ENCODE peak calls at places on chromosome 21, in four cellular contexts. G is WTC11, H is GM12878, L is HepG2. Z is an unnamed sample.

GRCh38 chr21:18608226-18608625 is 204.6 kb upstream of the TMPRSS15 start:
- DNase-seq in G (no peak), H (no peak), L (no peak), Z (no peak)

GRCh38 chr21:9839011-9839661 is 682.2 kb upstream of the TPTE start:
- DNase-seq in G (no peak), H (no peak), L (no peak), Z (peak)

GRCh38 chr21:18493420-18493819 is 89.8 kb upstream of the TMPRSS15 start:
- DNase-seq in G (no peak), H (no peak), L (no peak), Z (no peak)

GRCh38 chr21:28018741-28019669 is 973.7 kb downstream of the LTN1 start:
- DNase-seq in G (peak), H (no peak), L (no peak), Z (no peak)

GRCh38 chr21:25565272-25566199 is 41.7 kb downstream of the MRPL39 start:
- DNase-seq in G (no peak), H (no peak), L (no peak), Z (no peak)

GRCh38 chr21:43880111-43880985 is 15.3 kb downstream of the AGPAT3 start:
- DNase-seq in G (no peak), H (no peak), L (no peak), Z (no peak)

GRCh38 chr21:43892984-43893535 is 28.0 kb downstream of the AGPAT3 start:
- DNase-seq in G (no peak), H (peak), L (no peak), Z (peak)

GRCh38 chr21:42892582-42892930 is 553 bp upstream of the NDUFV3 start:
- DNase-seq in G (no peak), H (no peak), L (peak), Z (no peak)

GRCh38 chr21:21714396-21714795 is 716.2 kb downstream of the NCAM2 start:
- DNase-seq in G (no peak), H (no peak), L (no peak), Z (no peak)

GRCh38 chr21:44448651-44449131 is 6.6 kb upstream of the LRRC3 start:
- DNase-seq in G (no peak), H (no peak), L (peak), Z (no peak)

GRCh38 chr21:36636439-36636838 is 62.5 kb upstream of the SIM2 start:
- DNase-seq in G (no peak), H (no peak), L (no peak), Z (no peak)

GRCh38 chr21:18759751-18760161 is 356.2 kb upstream of the TMPRSS15 start:
- DNase-seq in G (no peak), H (no peak), L (no peak), Z (no peak)

GRCh38 chr21:14270631-14271030 is 54.7 kb downstream of the RBM11 start:
- DNase-seq in G (no peak), H (no peak), L (no peak), Z (no peak)

GRCh38 chr21:25911730-25912401 is 177.1 kb downstream of the GABPA start:
- DNase-seq in G (no peak), H (no peak), L (no peak), Z (no peak)

GRCh38 chr21:44085491-44086321 is 21.5 kb upstream of the PWP2 start:
- DNase-seq in G (no peak), H (no peak), L (no peak), Z (no peak)

GRCh38 chr21:15050588-15051377 is 14.0 kb downstream of the NRIP1 start:
- DNase-seq in G (peak), H (no peak), L (no peak), Z (no peak)

GRCh38 chr21:30981403-30981802 is 56.9 kb downstream of the KRTAP19-8 start:
- DNase-seq in G (peak), H (no peak), L (no peak), Z (no peak)

GRCh38 chr21:17491716-17492414 is 21.0 kb upstream of the CXADR start:
- DNase-seq in G (no peak), H (no peak), L (no peak), Z (no peak)

GRCh38 chr21:43778469-43779335 is 2.6 kb upstream of the CSTB start:
- DNase-seq in G (no peak), H (no peak), L (no peak), Z (peak)

GRCh38 chr21:43951911-43952703 is 60.0 kb upstream of the TRAPPC10 start:
- DNase-seq in G (no peak), H (no peak), L (no peak), Z (no peak)

GRCh38 chr21:19440792-19441494 is 1037.4 kb upstream of the TMPRSS15 start:
- DNase-seq in G (no peak), H (no peak), L (no peak), Z (peak)

GRCh38 chr21:31284797-31285397 is 59.2 kb downstream of the TIAM1 start:
- DNase-seq in G (no peak), H (no peak), L (no peak), Z (no peak)

GRCh38 chr21:20108976-20109375 is 889.2 kb upstream of the NCAM2 start:
- DNase-seq in G (no peak), H (no peak), L (no peak), Z (no peak)

GRCh38 chr21:40704141-40704540 is 142.8 kb downstream of the DSCAM start:
- DNase-seq in G (no peak), H (no peak), L (no peak), Z (no peak)

GRCh38 chr21:38859852-38860251 is 54.1 kb downstream of the ETS2 start:
- DNase-seq in G (no peak), H (no peak), L (no peak), Z (no peak)

GRCh38 chr21:40333731-40334130 is 466.5 kb downstream of the PCP4 start:
- DNase-seq in G (no peak), H (no peak), L (no peak), Z (no peak)

GRCh38 chr21:9837946-9838801 is 683.2 kb upstream of the TPTE start:
- DNase-seq in G (no peak), H (no peak), L (no peak), Z (peak)

GRCh38 chr21:19340303-19340702 is 936.7 kb upstream of the TMPRSS15 start:
- DNase-seq in G (no peak), H (no peak), L (no peak), Z (no peak)

GRCh38 chr21:39048064-39048463 is 135.2 kb downstream of the PSMG1 start:
- DNase-seq in G (peak), H (no peak), L (peak), Z (no peak)

GRCh38 chr21:39805983-39806382 is 61.0 kb downstream of the IGSF5 start:
- DNase-seq in G (no peak), H (no peak), L (no peak), Z (no peak)

GRCh38 chr21:43809346-43809799 is 20.0 kb downstream of the RRP1 start:
- DNase-seq in G (no peak), H (no peak), L (no peak), Z (no peak)

GRCh38 chr21:25307489-25307888 is 299.8 kb downstream of the MRPL39 start:
- DNase-seq in G (no peak), H (no peak), L (no peak), Z (no peak)

GRCh38 chr21:44012474-44013379 is 618 bp downstream of the TRAPPC10 start:
- DNase-seq in G (peak), H (peak), L (peak), Z (peak)

DNA sequence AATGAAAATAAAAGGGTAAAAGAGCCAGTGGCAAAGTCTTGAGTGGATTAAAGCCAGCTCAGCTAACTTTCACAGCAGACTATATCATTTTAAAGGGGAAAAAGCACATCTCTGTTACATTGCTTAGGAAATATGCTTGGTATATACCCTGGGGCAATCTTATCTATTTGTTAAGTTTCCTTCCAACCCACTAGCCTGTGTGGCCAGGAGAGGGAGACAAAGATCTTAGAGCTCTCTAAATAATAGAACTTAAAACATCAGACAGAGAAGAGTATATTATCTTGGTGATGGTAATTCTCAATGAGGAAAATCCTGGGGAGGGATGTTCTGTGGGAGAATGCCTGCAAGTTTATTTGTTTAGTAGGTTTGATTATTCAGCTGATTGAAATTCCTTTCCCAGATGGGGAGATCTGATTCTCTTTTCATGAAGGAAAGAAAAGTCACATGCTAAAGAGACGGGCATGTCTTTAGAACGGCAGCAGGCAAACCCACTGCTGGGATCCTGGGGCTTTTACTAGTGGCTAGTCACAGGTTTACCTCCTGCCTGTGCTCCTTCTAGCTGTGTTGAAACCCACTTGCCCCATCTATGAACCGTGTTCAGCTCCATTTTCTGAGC is 3.6 kb downstream of the KCNE2 start:
- DNase-seq in G (peak), H (no peak), L (peak), Z (no peak)
- TF ChIP-seq ETV6 in G (no peak), H (no peak), L (no peak), Z (no peak)

DNA sequence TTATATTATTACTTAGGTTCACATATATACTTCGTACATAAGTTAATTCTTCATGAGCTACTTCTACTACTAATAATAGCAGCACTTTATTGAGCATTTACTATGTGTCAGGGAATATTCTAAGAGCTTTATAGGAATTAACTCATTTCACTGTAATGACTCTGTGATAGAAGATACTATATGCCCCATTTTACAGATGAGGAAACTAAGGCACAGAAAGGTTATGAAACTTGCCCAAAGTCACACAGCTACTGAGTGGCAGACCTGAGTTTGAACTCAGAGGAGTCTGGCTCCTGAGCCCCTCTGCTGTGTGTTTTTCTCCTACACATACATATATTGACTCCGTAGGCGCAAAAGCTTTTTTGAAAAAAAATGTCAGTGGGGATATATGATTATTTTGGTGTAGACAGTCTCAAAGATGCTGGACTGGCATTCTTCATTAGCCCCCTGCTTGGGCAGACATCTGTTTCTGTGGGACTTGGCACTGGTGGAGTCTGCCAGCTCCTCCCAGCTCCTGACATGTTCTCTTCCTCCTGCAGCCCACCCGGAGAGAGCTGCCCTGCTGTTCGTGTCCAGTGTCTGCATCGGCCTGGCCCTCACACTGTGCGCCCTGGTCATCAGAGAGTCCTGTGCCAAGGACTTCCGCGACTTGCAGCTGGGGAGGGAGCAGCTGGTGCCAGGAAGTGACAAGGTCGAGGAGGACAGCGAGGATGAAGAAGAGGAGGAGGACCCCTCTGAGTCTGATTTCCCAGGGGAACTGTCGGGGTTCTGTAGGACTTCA is 70.9 kb downstream of the TCP10L start:
- DNase-seq in G (no peak), H (no peak), L (no peak), Z (no peak)
- TF ChIP-seq ETV6 in G (no peak), H (no peak), L (no peak), Z (no peak)

GRCh38 chr21:29232601-29233541 is 65.9 kb upstream of the BACH1 start:
- DNase-seq in G (no peak), H (no peak), L (no peak), Z (no peak)

GRCh38 chr21:29230541-29231275 is 68.0 kb upstream of the BACH1 start:
- DNase-seq in G (no peak), H (no peak), L (no peak), Z (no peak)

GRCh38 chr21:29231781-29232548 is 66.8 kb upstream of the BACH1 start:
- DNase-seq in G (no peak), H (no peak), L (no peak), Z (no peak)

GRCh38 chr21:29235714-29236197 is 63.0 kb upstream of the BACH1 start:
- DNase-seq in G (no peak), H (peak), L (no peak), Z (no peak)

GRCh38 chr21:29233611-29234540 is 64.8 kb upstream of the BACH1 start:
- DNase-seq in G (no peak), H (peak), L (no peak), Z (no peak)
- TF ChIP-seq ETV6 in G (no peak), H (no peak), L (no peak), Z (no peak)

GRCh38 chr21:37819372-37819771 is 96.9 kb downstream of the KCNJ6 start:
- DNase-seq in G (no peak), H (no peak), L (no peak), Z (no peak)

GRCh38 chr21:37811711-37812110 is 104.5 kb downstream of the KCNJ6 start:
- DNase-seq in G (no peak), H (no peak), L (no peak), Z (no peak)

GRCh38 chr21:37817242-37817641 is 99.0 kb downstream of the KCNJ6 start:
- DNase-seq in G (no peak), H (no peak), L (no peak), Z (no peak)

DNA sequence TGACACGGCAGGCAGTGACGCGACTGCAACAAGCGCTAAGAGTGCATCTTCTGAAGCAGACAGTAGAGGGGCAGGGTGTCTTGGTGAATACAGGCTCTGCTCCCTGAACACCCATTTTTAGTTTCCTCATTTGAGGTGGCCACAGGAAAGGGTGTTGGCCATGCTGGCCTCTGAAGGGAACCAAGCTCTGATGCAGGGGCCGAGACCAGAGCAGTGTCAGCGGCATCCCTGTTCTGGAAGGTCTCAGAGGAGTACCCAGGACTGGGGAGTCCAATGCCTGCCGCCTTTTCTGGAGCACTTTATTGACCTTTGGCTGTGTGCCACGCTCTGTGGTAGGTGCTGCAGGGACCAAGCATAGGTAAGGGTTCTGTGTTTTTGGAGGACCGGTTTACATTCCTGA is 100.4 kb downstream of the KCNJ6 start:
- DNase-seq in G (no peak), H (no peak), L (no peak), Z (no peak)
- TF ChIP-seq ETV6 in G (no peak), H (no peak), L (no peak), Z (no peak)

GRCh38 chr21:35202431-35202830 is 153.3 kb upstream of the RUNX1 start:
- DNase-seq in G (no peak), H (no peak), L (no peak), Z (no peak)
- TF ChIP-seq ETV6 in G (no peak), H (no peak), L (no peak), Z (no peak)

GRCh38 chr21:45957551-45957950 is 24.0 kb upstream of the COL6A1 start:
- DNase-seq in G (no peak), H (no peak), L (no peak), Z (no peak)

GRCh38 chr21:45959182-45959581 is 22.4 kb upstream of the COL6A1 start:
- DNase-seq in G (no peak), H (no peak), L (no peak), Z (no peak)

GRCh38 chr21:45959779-45960390 is 21.7 kb upstream of the COL6A1 start:
- DNase-seq in G (no peak), H (no peak), L (no peak), Z (no peak)

GRCh38 chr21:45954921-45955320 is 26.6 kb upstream of the COL6A1 start:
- DNase-seq in G (no peak), H (no peak), L (no peak), Z (no peak)

DNA sequence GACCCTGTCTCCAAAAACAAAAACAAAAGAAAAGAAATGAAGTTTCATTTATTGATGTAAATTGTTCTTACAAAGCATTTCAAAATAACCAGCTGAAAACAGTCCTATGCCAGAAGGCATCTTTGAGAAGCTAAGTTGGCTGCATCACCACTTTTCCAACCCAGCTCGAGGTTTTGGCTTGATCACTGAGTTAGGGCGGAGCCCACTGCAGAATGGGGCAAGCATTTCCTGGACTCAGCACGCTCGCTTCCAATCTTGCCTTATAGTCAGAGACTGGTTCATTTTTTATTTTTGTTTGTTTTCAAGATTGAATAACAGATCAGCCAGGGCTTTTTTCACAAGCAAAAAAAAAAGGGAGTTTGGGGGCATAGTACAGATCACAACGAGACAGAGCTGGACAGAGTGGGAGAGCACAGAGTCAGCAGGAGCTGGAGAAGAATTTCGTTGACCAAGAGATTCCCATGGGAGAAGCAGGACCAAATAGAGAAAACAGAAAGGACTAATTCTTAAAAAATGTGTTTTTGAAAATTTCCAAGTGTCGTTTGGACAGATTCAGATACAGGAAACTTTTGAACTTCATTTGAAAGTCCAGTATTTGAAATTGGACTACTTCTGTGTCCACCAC is 23.5 kb upstream of the COL6A1 start:
- DNase-seq in G (no peak), H (no peak), L (no peak), Z (no peak)
- TF ChIP-seq ETV6 in G (no peak), H (no peak), L (no peak), Z (no peak)

DNA sequence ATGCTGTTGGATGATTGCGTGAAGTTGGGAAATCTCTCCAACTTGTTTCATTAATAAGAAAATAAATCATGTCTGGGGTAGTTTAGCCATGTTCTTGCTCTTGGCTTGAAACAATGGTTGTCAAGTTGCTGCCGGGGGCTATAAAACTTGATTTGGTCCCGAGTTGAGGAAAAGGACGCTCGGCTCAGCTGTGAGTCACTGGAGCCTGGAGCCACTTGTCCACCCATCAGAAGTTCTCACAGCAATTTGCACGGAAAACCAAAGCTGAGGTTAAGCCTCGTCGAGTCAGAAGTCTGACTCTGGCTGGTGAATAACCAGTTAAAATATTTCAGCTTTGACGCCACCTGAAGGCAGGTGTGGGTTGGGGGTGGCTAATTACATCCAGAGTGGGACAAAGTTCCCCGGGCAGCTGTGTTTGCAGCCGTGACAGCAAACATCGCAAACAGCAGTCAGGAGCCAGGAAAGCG is 19.7 kb upstream of the RIPK4 start:
- DNase-seq in G (no peak), H (no peak), L (no peak), Z (no peak)
- TF ChIP-seq ETV6 in G (no peak), H (no peak), L (no peak), Z (no peak)

DNA sequence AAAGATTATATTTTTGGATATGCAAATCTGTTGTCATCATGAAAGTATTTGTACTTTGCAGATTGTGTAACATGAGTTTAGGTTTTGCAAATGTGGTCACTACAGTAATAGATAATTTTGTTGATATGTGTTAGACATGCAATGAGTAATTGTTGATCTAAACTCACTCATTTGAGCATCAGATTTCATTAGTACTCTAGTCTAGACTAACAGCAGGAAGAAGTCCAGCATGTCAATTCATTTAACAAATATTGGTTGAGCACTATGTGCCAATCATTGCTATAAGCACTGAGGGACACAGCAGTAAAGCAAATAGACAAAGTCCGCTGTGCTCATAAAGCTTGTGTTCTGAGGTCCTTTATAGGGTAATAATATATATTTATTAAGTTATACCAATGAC is 350.0 kb downstream of the USP25 start:
- DNase-seq in G (no peak), H (no peak), L (peak), Z (no peak)
- TF ChIP-seq ETV6 in G (no peak), H (no peak), L (no peak), Z (no peak)

Z was measured in K562.